ENCODE peak calls at places on chromosomes 6 and 20, in six cellular contexts. V is A549, H is ovary, X is AG09309, J is cardiac muscle cell, L is lung. I is an unnamed sample.
A peak's percentile ranks its signal among the peaks of the same experiment; 100 is the strongest.

GRCh38 chr20:14879020-14879697 is 541.7 kb upstream of the FLRT3 start:
- DNase-seq in V (peak; percentile 91), H (no peak), X (peak; percentile 10), J (peak; percentile 18), L (no peak), I (no peak)

GRCh38 chr6:111122458-111123286 is 35.4 kb downstream of the SLC16A10 start:
- DNase-seq in V (no peak), H (no peak), X (no peak), J (no peak), L (no peak), I (peak; percentile 13)

GRCh38 chr20:13318871-13319521 is 97.9 kb downstream of the ISM1 start:
- DNase-seq in V (no peak), H (no peak), X (no peak), J (no peak), L (no peak), I (no peak)

GRCh38 chr6:85273870-85274269 is 176.0 kb upstream of the NT5E start:
- DNase-seq in V (no peak), H (no peak), X (no peak), J (no peak), L (no peak), I (no peak)

GRCh38 chr6:30889921-30890645 is 5.8 kb downstream of the DDR1 start:
- DNase-seq in V (no peak), H (no peak), X (no peak), J (no peak), L (no peak), I (no peak)

GRCh38 chr6:73983367-73983766 is 287.4 kb downstream of the CD109 start:
- DNase-seq in V (no peak), H (no peak), X (peak; percentile 73), J (peak; percentile 11), L (no peak), I (no peak)

GRCh38 chr20:37108676-37109075 is 12.9 kb upstream of the RBL1 start:
- DNase-seq in V (no peak), H (no peak), X (no peak), J (no peak), L (no peak), I (no peak)

GRCh38 chr20:63864545-63864977 is 509 bp upstream of the TPD52L2 start:
- DNase-seq in V (no peak), H (no peak), X (no peak), J (no peak), L (no peak), I (no peak)

GRCh38 chr6:56766806-56767178 is 124.1 kb upstream of the DST start:
- DNase-seq in V (no peak), H (no peak), X (peak; percentile 28), J (peak; percentile 43), L (no peak), I (no peak)

GRCh38 chr20:63132131-63132714 is 83.7 kb downstream of the YTHDF1 start:
- DNase-seq in V (no peak), H (no peak), X (no peak), J (no peak), L (no peak), I (no peak)

GRCh38 chr6:34115396-34116314 is 30.2 kb downstream of the GRM4 start:
- DNase-seq in V (no peak), H (no peak), X (no peak), J (peak; percentile 31), L (no peak), I (peak; percentile 41)

GRCh38 chr6:129929433-129929832 is 68.3 kb upstream of the TMEM244 start:
- DNase-seq in V (peak; percentile 13), H (no peak), X (peak; percentile 81), J (peak; percentile 78), L (no peak), I (no peak)

GRCh38 chr6:157023958-157024357 is 246.8 kb downstream of the ARID1B start:
- DNase-seq in V (no peak), H (no peak), X (no peak), J (peak; percentile 66), L (no peak), I (peak; percentile 36)

GRCh38 chr6:166026586-166027126 is 141.0 kb downstream of the TBXT start:
- DNase-seq in V (no peak), H (no peak), X (no peak), J (peak; percentile 19), L (no peak), I (no peak)

GRCh38 chr20:11080776-11081406 is 407.1 kb upstream of the JAG1 start:
- DNase-seq in V (no peak), H (no peak), X (no peak), J (peak; percentile 17), L (no peak), I (no peak)

GRCh38 chr6:111817451-111818146 is 55.7 kb downstream of the FYN start:
- DNase-seq in V (no peak), H (no peak), X (no peak), J (no peak), L (no peak), I (no peak)

GRCh38 chr6:132456700-132457143 is 55.4 kb upstream of the MOXD1 start:
- DNase-seq in V (no peak), H (no peak), X (no peak), J (peak; percentile 20), L (peak; percentile 30), I (no peak)

GRCh38 chr6:7978736-7979135 is 68.1 kb upstream of the TXNDC5 start:
- DNase-seq in V (no peak), H (no peak), X (no peak), J (peak; percentile 27), L (no peak), I (no peak)

GRCh38 chr6:106694343-106694742 is 65.0 kb downstream of the QRSL1 start:
- DNase-seq in V (no peak), H (no peak), X (no peak), J (no peak), L (no peak), I (peak; percentile 64)

GRCh38 chr20:3250091-3250504 is 11.1 kb upstream of the SLC4A11 start:
- DNase-seq in V (peak; percentile 70), H (no peak), X (no peak), J (no peak), L (no peak), I (no peak)

GRCh38 chr20:51584116-51584515 is 41.6 kb upstream of the NFATC2 start:
- DNase-seq in V (no peak), H (no peak), X (no peak), J (no peak), L (no peak), I (no peak)

GRCh38 chr6:23349521-23350147 is 776.4 kb upstream of the NRSN1 start:
- DNase-seq in V (peak; percentile 28), H (no peak), X (peak; percentile 66), J (peak; percentile 60), L (no peak), I (no peak)

GRCh38 chr6:131951576-131952230 is 531 bp upstream of the CCN2 start:
- DNase-seq in V (no peak), H (no peak), X (no peak), J (peak; percentile 41), L (no peak), I (no peak)

GRCh38 chr6:2038096-2038495 is 207.3 kb downstream of the GMDS start:
- DNase-seq in V (no peak), H (no peak), X (no peak), J (peak; percentile 90), L (no peak), I (no peak)

GRCh38 chr6:105794263-105794662 is 291.9 kb upstream of the PRDM1 start:
- DNase-seq in V (peak; percentile 66), H (peak; percentile 63), X (no peak), J (no peak), L (peak; percentile 56), I (peak; percentile 70)

GRCh38 chr6:168413856-168414255 is 27.1 kb upstream of the SMOC2 start:
- DNase-seq in V (no peak), H (no peak), X (no peak), J (no peak), L (no peak), I (no peak)

GRCh38 chr20:1393507-1393882 is 641 bp upstream of the FKBP1A start:
- DNase-seq in V (no peak), H (no peak), X (no peak), J (no peak), L (peak; percentile 22), I (no peak)

GRCh38 chr20:50848846-50849673 is 54.2 kb downstream of the BCAS4 start:
- DNase-seq in V (no peak), H (no peak), X (no peak), J (no peak), L (no peak), I (peak; percentile 39)

GRCh38 chr6:43013020-43013842 is 515 bp downstream of the MEA1 start:
- DNase-seq in V (no peak), H (no peak), X (no peak), J (peak; percentile 41), L (no peak), I (no peak)

GRCh38 chr6:80508885-80509630 is 402.6 kb downstream of the BCKDHB start:
- DNase-seq in V (no peak), H (no peak), X (no peak), J (peak; percentile 66), L (no peak), I (no peak)

GRCh38 chr6:144602523-144603180 is 317.5 kb downstream of the UTRN start:
- DNase-seq in V (no peak), H (no peak), X (no peak), J (no peak), L (no peak), I (no peak)

GRCh38 chr20:8334641-8335040 is 202.6 kb downstream of the PLCB1 start:
- DNase-seq in V (no peak), H (no peak), X (no peak), J (no peak), L (no peak), I (no peak)

GRCh38 chr6:128836761-128837160 is 46.2 kb upstream of the LAMA2 start:
- DNase-seq in V (no peak), H (no peak), X (no peak), J (no peak), L (no peak), I (no peak)
- H3K4me3 ChIP-seq in V (no peak overlapping the region), H (no peak overlapping the region), X (no peak overlapping the region), J (no peak overlapping the region), L (no peak overlapping the region), I (no peak overlapping the region)

GRCh38 chr20:49519777-49520359 is 37.4 kb upstream of the KCNB1 start:
- DNase-seq in V (no peak), H (no peak), X (no peak), J (no peak), L (no peak), I (no peak)
- TF ChIP-seq CTCF in V (no peak), H (no peak), X (no peak), J (no peak), L (no peak), I (no peak)

GRCh38 chr6:113103618-113104390 is 753.3 kb upstream of the MARCKS start:
- DNase-seq in V (no peak), H (no peak), X (peak; percentile 88), J (peak; percentile 47), L (no peak), I (no peak)
- H3K4me3 ChIP-seq in V (no peak overlapping the region), H (no peak overlapping the region), X (no peak overlapping the region), J (no peak overlapping the region), L (no peak overlapping the region), I (no peak overlapping the region)

DNA sequence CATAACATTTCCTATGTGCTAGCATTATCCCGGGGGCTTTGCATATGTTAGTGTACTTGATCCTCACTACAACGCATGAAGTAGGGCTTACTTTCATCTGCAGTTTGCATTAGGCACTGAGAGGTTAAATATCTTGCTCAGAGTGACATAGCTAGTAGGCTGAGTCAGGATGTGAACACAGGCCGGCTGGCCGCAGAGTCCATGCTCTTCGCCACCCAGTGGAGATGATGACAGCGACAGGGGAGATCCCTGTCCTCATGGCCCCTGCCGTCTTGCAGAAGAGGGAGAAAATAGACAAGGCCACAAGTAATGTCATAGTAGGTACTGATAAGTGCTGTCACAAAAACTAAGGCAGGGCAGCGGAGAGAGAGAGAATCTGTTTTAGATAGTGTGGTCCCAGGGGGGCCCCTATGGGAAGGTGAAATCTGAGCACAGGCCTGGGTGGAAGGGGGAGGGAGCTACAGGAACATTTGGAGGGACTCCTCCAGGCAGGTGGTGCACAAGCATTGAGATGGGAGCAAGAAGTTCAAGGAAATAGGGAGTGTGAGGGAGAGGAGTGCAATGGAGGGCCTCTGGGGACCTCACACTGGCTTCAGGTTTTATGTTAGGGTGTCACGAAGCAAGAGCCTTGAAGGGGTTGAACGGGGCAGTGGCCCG is 46.8 kb downstream of the LYRM4 start:
- DNase-seq in V (no peak), H (no peak), X (no peak), J (peak; percentile 52), L (no peak), I (no peak)
- TF ChIP-seq CTCF in V (no peak), H (no peak), X (peak; percentile 33), J (peak; percentile 29), L (no peak), I (no peak)

I was measured in thyroid gland.